ENCODE peak calls at places on chromosomes 6 and 20, in eight cellular contexts. D is HCT116, E is hepatocyte, V is K562, R is HepG2, N is fibroblast of lung, P is PC-3, W is astrocyte. S is an unnamed sample.
A peak's percentile ranks its signal among the peaks of the same experiment; 100 is the strongest.

GRCh38 chr20:50017576-50018248 is 34.9 kb downstream of the SNAI1 start:
- DNase-seq in E (no peak), P (no peak), W (no peak), N (no peak), R (no peak), V (no peak), D (no peak), S (no peak)

GRCh38 chr6:97068211-97068610 is 143.7 kb downstream of the KLHL32 start:
- DNase-seq in P (peak; percentile 28), N (peak; percentile 64), E (peak; percentile 50), R (peak; percentile 3), W (peak; percentile 12), V (peak; percentile 11), D (peak; percentile 12), S (no peak)

GRCh38 chr6:158649289-158650143 is at the start of gene SYTL3:
- DNase-seq in D (no peak), V (no peak), N (peak; percentile 47), W (peak; percentile 86), E (no peak), R (no peak), P (no peak), S (no peak)

GRCh38 chr6:38282911-38283310 is 356.8 kb downstream of the BTBD9 start:
- DNase-seq in P (peak; percentile 66), W (no peak), E (no peak), N (no peak), V (no peak), R (no peak), D (no peak), S (no peak)

GRCh38 chr6:32816746-32817204 is at the start of gene HLA-DOB:
- DNase-seq in V (no peak), P (peak; percentile 76), W (no peak), R (no peak), D (peak; percentile 40), N (peak; percentile 8), E (peak; percentile 49), S (peak; percentile 89)

GRCh38 chr20:37902504-37903313 is at the start of gene VSTM2L:
- DNase-seq in V (peak; percentile 47), E (peak; percentile 65), W (peak; percentile 62), R (no peak), N (peak; percentile 72), P (peak; percentile 72), D (no peak), S (no peak)

GRCh38 chr6:148367418-148368024 is 24.9 kb downstream of the SASH1 start:
- DNase-seq in P (peak; percentile 9), D (no peak), E (no peak), V (no peak), W (no peak), R (no peak), N (peak; percentile 75), S (no peak)

GRCh38 chr6:31144970-31145340 is 6.1 kb upstream of the PSORS1C2 start:
- DNase-seq in P (no peak), D (no peak), V (no peak), N (no peak), W (no peak), R (no peak), E (no peak), S (no peak)

GRCh38 chr20:44911264-44911921 is 1.5 kb downstream of the PABPC1L start:
- DNase-seq in P (peak; percentile 92), W (no peak), R (peak; percentile 96), V (peak; percentile 79), E (peak; percentile 83), N (peak; percentile 51), D (peak; percentile 69), S (peak; percentile 83)

GRCh38 chr6:35810831-35811698 is 5.9 kb downstream of the LHFPL5 start:
- DNase-seq in E (peak; percentile 52), V (no peak), P (peak; percentile 98), R (peak; percentile 30), N (peak; percentile 34), W (peak; percentile 72), D (peak; percentile 76), S (peak; percentile 99)

GRCh38 chr20:29741894-29742698 is 1515.4 kb upstream of the DEFB115 start:
- DNase-seq in D (no peak), V (peak; percentile 3), P (no peak), W (no peak), N (no peak), R (no peak), E (no peak), S (no peak)

GRCh38 chr6:37738216-37738615 is 40.5 kb upstream of the MDGA1 start:
- DNase-seq in E (no peak), P (no peak), R (no peak), W (no peak), D (no peak), V (no peak), N (no peak), S (no peak)

GRCh38 chr6:143332153-143332845 is 118.2 kb downstream of the ADAT2 start:
- DNase-seq in R (no peak), E (no peak), P (no peak), V (no peak), W (no peak), D (no peak), N (no peak), S (no peak)

GRCh38 chr6:159094444-159095252 is 49.9 kb upstream of the TAGAP start:
- DNase-seq in P (no peak), D (no peak), V (no peak), E (no peak), N (no peak), W (no peak), R (no peak), S (no peak)

GRCh38 chr6:38378801-38379200 is 260.9 kb downstream of the BTBD9 start:
- DNase-seq in D (no peak), W (peak; percentile 48), P (peak; percentile 64), R (no peak), N (no peak), E (no peak), V (no peak), S (no peak)

GRCh38 chr20:61874421-61875068 is 191.1 kb downstream of the TAF4 start:
- DNase-seq in N (peak; percentile 14), E (peak; percentile 28), W (peak; percentile 12), R (peak; percentile 25), V (peak; percentile 23), P (peak; percentile 75), D (peak; percentile 32), S (peak; percentile 68)

GRCh38 chr20:41436679-41437078 is 70.1 kb upstream of the EMILIN3 start:
- DNase-seq in W (peak; percentile 48), V (no peak), R (no peak), D (no peak), N (peak; percentile 77), P (peak; percentile 19), E (no peak), S (no peak)

GRCh38 chr20:24690408-24690807 is 221.0 kb downstream of the SYNDIG1 start:
- DNase-seq in E (no peak), W (no peak), P (no peak), R (no peak), D (no peak), N (no peak), V (no peak), S (no peak)

GRCh38 chr6:163100259-163100658 is 314.3 kb upstream of the QKI start:
- DNase-seq in W (no peak), P (no peak), R (no peak), N (no peak), E (no peak), V (no peak), D (no peak), S (no peak)

GRCh38 chr20:41364967-41365765 is 1.5 kb downstream of the EMILIN3 start:
- DNase-seq in R (no peak), E (no peak), W (no peak), V (no peak), P (no peak), D (no peak), N (no peak), S (no peak)

GRCh38 chr6:44660561-44661220 is 273.2 kb downstream of the CDC5L start:
- DNase-seq in R (no peak), W (peak; percentile 95), V (no peak), P (no peak), N (no peak), D (no peak), E (no peak), S (no peak)

GRCh38 chr6:141244366-141244765 is 888.4 kb upstream of the GJE1 start:
- DNase-seq in W (no peak), R (no peak), N (peak; percentile 9), V (no peak), E (no peak), P (peak; percentile 2), D (no peak), S (no peak)

DNA sequence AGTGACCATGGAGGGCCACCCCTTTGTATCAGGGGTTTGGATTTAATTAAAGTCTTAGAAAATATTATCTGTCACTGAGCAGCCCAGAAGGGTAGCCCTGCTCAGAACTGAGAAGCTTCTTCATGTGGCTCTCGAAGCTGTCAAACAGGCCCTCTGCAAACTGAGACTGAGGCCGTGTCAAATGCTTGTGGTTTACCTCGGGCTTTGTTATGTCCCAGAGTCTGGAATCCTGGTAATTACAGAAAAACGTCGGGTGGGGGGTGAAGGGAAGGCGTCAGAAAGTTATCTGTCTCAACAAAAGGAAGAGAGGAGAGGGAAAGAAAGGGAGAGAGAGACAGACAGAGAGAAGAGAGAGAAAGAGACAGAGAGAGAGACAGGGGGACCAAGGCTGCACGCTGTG is 200.8 kb downstream of the BMP7 start:
- DNase-seq in E (no peak), P (no peak), V (no peak), R (no peak), D (no peak), W (peak; percentile 62), N (no peak), S (no peak)
- H3K27ac ChIP-seq in E (no peak overlapping the region), P (no peak overlapping the region), V (no peak overlapping the region), R (no peak overlapping the region), D (no peak overlapping the region), W (no peak overlapping the region), N (no peak overlapping the region), S (no peak overlapping the region)

GRCh38 chr20:32847964-32848363 is 10.8 kb upstream of the EFCAB8 start:
- DNase-seq in W (no peak), V (no peak), P (no peak), D (no peak), N (no peak), R (no peak), E (no peak), S (no peak)
- H4K20me1 ChIP-seq in W (peaks cover 86% of the 10 kb centered on the region), V (peaks cover 5% of the 10 kb centered on the region), P (peaks cover 20% of the 10 kb centered on the region), D (peaks cover 4% of the 10 kb centered on the region), N (no peaks in the 10 kb centered on the region), R (peaks cover 6% of the 10 kb centered on the region), E (peaks cover 36% of the 10 kb centered on the region), S (peaks cover 28% of the 10 kb centered on the region)

GRCh38 chr20:63080411-63080810 is 73.6 kb upstream of the BHLHE23 start:
- DNase-seq in D (no peak), N (no peak), P (no peak), V (no peak), E (no peak), W (no peak), R (no peak), S (no peak)
- H3K4me2 ChIP-seq in D (no peak overlapping the region), N (no peak overlapping the region), P (no peak overlapping the region), V (no peak overlapping the region), E (no peak overlapping the region), W (no peak overlapping the region), R (no peak overlapping the region), S (no peak overlapping the region)

DNA sequence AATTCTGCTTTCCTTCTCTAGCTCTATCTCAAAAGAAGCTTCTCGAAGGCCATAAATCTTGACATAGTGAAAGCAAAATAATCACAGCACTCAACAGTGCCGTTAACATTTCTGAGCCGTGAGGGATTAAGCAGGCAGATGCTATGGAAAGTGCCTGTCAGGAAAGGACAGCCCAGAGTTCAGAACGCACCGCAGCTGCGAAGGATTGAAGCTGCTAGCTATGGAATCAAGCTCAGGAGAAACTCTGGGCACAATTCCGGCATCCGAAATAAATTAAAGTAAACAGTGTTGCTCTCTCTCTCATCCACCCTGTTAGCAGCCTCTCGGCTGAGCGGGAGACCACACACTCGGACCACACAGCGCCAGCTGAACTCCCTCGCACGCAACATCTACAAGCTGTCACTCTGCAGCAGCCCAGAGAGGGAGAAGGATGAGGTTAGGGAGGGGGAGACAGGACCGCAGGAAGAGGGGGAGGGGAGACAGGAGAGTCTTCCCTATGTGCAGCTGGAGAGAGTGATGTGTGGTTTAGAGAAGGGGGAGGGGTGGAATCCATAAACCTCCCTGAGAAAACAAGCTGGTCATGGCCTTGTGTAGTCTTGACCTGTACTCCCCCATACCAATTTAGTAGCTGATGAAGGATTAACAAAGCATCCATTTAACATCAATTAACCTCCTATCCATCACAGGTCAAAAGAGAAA is 9.0 kb downstream of the EXOC2 start:
- DNase-seq in N (peak; percentile 96), D (no peak), E (peak; percentile 83), V (peak; percentile 77), P (no peak), R (no peak), W (peak; percentile 95), S (no peak)
- H3K27ac ChIP-seq in N (peak overlapping the region; percentile 49), D (no peak overlapping the region), E (peak overlapping the region; percentile 69), V (no peak overlapping the region), P (no peak overlapping the region), R (no peak overlapping the region), W (peak overlapping the region; percentile 87), S (no peak overlapping the region)